ENCODE peak calls at places on chromosomes 13 and 19, in seven cellular contexts. J, U, Q, O, T, K and H are unnamed samples. For H3K36me3, the result is how much of the 10 kb centered on the place peaks cover.

GRCh38 chr13:109606404-109607028 is 179.9 kb downstream of the IRS2 start:
- DNase-seq in Q (no peak), T (no peak), U (no peak), K (no peak), O (peak), J (no peak), H (no peak)

GRCh38 chr13:60758637-60759036 is 361.6 kb downstream of the TDRD3 start:
- DNase-seq in J (no peak), O (no peak), U (no peak), Q (no peak), K (no peak), T (no peak), H (no peak)

GRCh38 chr13:77409412-77409811 is 82.5 kb upstream of the MYCBP2 start:
- DNase-seq in O (no peak), J (no peak), T (no peak), U (no peak), K (no peak), Q (no peak), H (no peak)

GRCh38 chr13:110713981-110714797 is 689 bp downstream of the ING1 start:
- DNase-seq in U (peak), T (peak), Q (peak), O (peak), K (peak), J (peak), H (peak)

GRCh38 chr19:55642153-55643002 is 1.1 kb upstream of the ZNF581 start:
- DNase-seq in Q (no peak), O (peak), J (no peak), K (no peak), U (peak), T (no peak), H (peak)

GRCh38 chr19:16496613-16496983 is 404 bp downstream of the C19orf44 start:
- DNase-seq in Q (peak), O (no peak), K (no peak), J (peak), U (peak), T (peak), H (no peak)

GRCh38 chr19:41957838-41958366 is 1.2 kb downstream of the RABAC1 start:
- DNase-seq in Q (peak), T (peak), O (peak), U (peak), K (peak), J (peak), H (peak)

GRCh38 chr13:48505597-48506091 is 27.2 kb downstream of the RCBTB2 start:
- DNase-seq in Q (peak), J (peak), T (peak), U (no peak), K (peak), O (peak), H (no peak)

GRCh38 chr19:10418281-10419199 is 1.8 kb upstream of the PDE4A start:
- DNase-seq in J (no peak), T (no peak), K (no peak), O (peak), U (no peak), Q (no peak), H (peak)

GRCh38 chr19:35306473-35307246 is 14.7 kb downstream of the MAG start:
- DNase-seq in K (no peak), Q (no peak), T (no peak), U (no peak), O (peak), J (no peak), H (no peak)

GRCh38 chr13:59038824-59039223 is 1124.9 kb downstream of the DIAPH3 start:
- DNase-seq in K (no peak), J (no peak), U (no peak), O (no peak), Q (no peak), T (peak), H (peak)

GRCh38 chr19:3656073-3656746 is 29.6 kb upstream of the CACTIN start:
- DNase-seq in Q (no peak), T (peak), O (no peak), J (no peak), U (no peak), K (no peak), H (no peak)

GRCh38 chr13:59842507-59842906 is 321.2 kb downstream of the DIAPH3 start:
- DNase-seq in O (no peak), U (no peak), Q (no peak), T (peak), K (no peak), J (no peak), H (no peak)

GRCh38 chr13:33057019-33057785 is 41.0 kb downstream of the KL start:
- DNase-seq in K (no peak), U (no peak), O (no peak), T (peak), Q (no peak), J (no peak), H (peak)

GRCh38 chr19:12478234-12478941 is 6.2 kb downstream of the ZNF709 start:
- DNase-seq in U (peak), K (no peak), J (no peak), T (no peak), Q (no peak), O (no peak), H (no peak)

GRCh38 chr13:106527806-106528205 is 7.7 kb downstream of the EFNB2 start:
- DNase-seq in O (no peak), K (no peak), U (no peak), J (no peak), Q (no peak), T (no peak), H (no peak)

GRCh38 chr13:65488606-65489005 is 1741.5 kb downstream of the PCDH9 start:
- DNase-seq in T (no peak), O (no peak), U (no peak), Q (no peak), K (no peak), J (no peak), H (no peak)

GRCh38 chr13:107834268-107834667 is 381.1 kb downstream of the LIG4 start:
- DNase-seq in J (no peak), T (peak), Q (no peak), U (no peak), K (no peak), O (no peak), H (no peak)

GRCh38 chr13:72304121-72304745 is 423.2 kb downstream of the MZT1 start:
- DNase-seq in O (no peak), T (no peak), J (no peak), Q (no peak), U (no peak), K (no peak), H (peak)

GRCh38 chr19:31330237-31330636 is 19.0 kb downstream of the TSHZ3 start:
- DNase-seq in U (no peak), K (no peak), Q (no peak), O (no peak), T (no peak), J (no peak), H (no peak)

GRCh38 chr13:73273737-73274136 is 214.9 kb downstream of the KLF5 start:
- DNase-seq in U (no peak), K (no peak), T (peak), J (no peak), O (no peak), Q (no peak), H (peak)

GRCh38 chr13:39561971-39562370 is 41.0 kb downstream of the LHFPL6 start:
- DNase-seq in U (no peak), Q (no peak), J (no peak), O (no peak), K (no peak), T (no peak), H (no peak)

GRCh38 chr19:10612515-10613119 is 12.7 kb upstream of the SLC44A2 start:
- DNase-seq in J (peak), U (peak), T (no peak), K (peak), Q (peak), O (no peak), H (no peak)

GRCh38 chr19:6766357-6767080 is 716 bp downstream of the SH2D3A start:
- DNase-seq in J (no peak), T (no peak), K (no peak), U (no peak), Q (no peak), O (no peak), H (no peak)

GRCh38 chr13:75359266-75359665 is 122.7 kb downstream of the TBC1D4 start:
- DNase-seq in Q (no peak), J (no peak), U (no peak), T (peak), O (no peak), K (no peak), H (peak)

GRCh38 chr13:101751488-101751887 is 299.0 kb downstream of the ITGBL1 start:
- DNase-seq in K (no peak), O (no peak), Q (no peak), J (no peak), U (no peak), T (peak), H (peak)

GRCh38 chr19:28168557-28168956 is 1044.4 kb downstream of the UQCRFS1 start:
- DNase-seq in O (no peak), Q (no peak), U (no peak), J (no peak), K (no peak), T (no peak), H (no peak)

GRCh38 chr13:49760555-49760954 is 31.9 kb downstream of the KPNA3 start:
- DNase-seq in T (no peak), Q (no peak), K (no peak), J (no peak), U (no peak), O (no peak), H (no peak)

GRCh38 chr19:3986260-3987041 is 1.2 kb upstream of the EEF2 start:
- DNase-seq in K (peak), Q (peak), U (peak), O (peak), J (no peak), T (peak), H (peak)

GRCh38 chr13:94825507-94825906 is 113.2 kb upstream of the SOX21 start:
- DNase-seq in T (no peak), Q (peak), U (peak), J (peak), O (no peak), K (peak), H (peak)

GRCh38 chr19:10762656-10763055 is 44.8 kb downstream of the DNM2 start:
- DNase-seq in O (peak), K (no peak), U (peak), T (no peak), J (no peak), Q (peak), H (no peak)

GRCh38 chr19:49624967-49625910 is 14.7 kb downstream of the RRAS start:
- DNase-seq in J (no peak), Q (no peak), U (no peak), T (no peak), K (no peak), O (no peak), H (no peak)
- H3K36me3 ChIP-seq in J (under half), Q (under half), U (under half), T (under half), K (under half), O (half or more), H (under half)

DNA sequence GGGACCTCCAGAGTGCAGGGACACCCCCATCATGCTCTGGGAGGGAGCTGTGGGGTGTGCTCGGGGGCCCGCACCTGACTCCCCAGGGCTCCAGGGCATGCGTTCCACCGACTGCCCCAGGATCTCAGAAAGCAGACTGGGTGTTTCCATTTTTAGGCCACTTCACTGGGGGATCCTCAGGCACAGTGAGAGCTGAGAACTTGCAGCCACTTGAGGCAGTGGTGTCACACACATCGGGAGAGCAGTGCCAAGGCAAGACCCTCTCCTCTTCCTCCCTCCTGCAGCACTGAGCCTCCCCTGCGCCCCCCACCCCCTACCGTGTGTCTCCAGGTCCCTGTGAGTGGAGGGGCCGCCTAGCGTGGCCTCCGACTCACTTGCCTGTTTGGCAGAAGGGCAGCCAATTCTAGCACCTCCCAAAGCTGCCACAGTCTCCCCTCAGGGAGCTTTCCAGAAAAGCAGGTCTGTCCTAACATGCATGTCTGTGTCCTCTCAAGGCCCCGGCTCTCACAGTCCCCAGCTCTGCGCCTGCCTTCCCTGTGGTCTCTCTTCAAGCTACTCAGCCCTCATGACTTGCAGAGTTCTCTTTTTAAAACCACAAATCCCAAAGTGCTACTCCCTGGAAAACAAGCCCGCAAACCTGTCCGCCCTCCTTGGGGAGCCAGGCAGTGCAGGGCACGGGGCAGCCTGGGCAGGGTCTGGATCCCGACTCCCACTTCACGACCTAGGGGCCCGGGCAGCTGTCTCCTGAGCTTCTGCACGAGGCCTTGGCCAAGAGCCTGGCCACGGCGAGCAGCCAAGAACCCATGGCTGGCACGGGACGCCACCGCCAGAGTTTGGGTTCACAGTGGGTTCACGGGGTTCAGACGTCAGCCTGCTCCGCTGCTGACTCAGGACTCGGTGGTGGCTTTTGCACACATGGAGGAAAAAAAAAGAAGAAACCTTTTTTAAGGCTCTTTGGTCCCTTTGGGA is 94.1 kb downstream of the STK24 start:
- DNase-seq in T (peak), U (peak), O (no peak), K (peak), J (peak), Q (peak), H (peak)
- TF ChIP-seq CTCF in T (peak), U (no peak), O (peak), K (no peak), J (no peak), Q (no peak), H (peak)

GRCh38 chr19:18850560-18851375 is 19.0 kb downstream of the UPF1 start:
- DNase-seq in J (no peak), Q (no peak), T (no peak), O (no peak), U (no peak), K (no peak), H (no peak)

GRCh38 chr19:18847516-18848463 is 16.0 kb downstream of the UPF1 start:
- DNase-seq in J (no peak), U (no peak), Q (no peak), K (peak), T (no peak), O (no peak), H (no peak)

GRCh38 chr19:18846862-18847515 is 15.2 kb downstream of the UPF1 start:
- DNase-seq in Q (peak), J (peak), T (peak), K (peak), U (peak), O (peak), H (peak)

GRCh38 chr19:18849838-18850400 is 18.2 kb downstream of the UPF1 start:
- DNase-seq in K (no peak), O (no peak), Q (no peak), U (no peak), J (no peak), T (no peak), H (no peak)

DNA sequence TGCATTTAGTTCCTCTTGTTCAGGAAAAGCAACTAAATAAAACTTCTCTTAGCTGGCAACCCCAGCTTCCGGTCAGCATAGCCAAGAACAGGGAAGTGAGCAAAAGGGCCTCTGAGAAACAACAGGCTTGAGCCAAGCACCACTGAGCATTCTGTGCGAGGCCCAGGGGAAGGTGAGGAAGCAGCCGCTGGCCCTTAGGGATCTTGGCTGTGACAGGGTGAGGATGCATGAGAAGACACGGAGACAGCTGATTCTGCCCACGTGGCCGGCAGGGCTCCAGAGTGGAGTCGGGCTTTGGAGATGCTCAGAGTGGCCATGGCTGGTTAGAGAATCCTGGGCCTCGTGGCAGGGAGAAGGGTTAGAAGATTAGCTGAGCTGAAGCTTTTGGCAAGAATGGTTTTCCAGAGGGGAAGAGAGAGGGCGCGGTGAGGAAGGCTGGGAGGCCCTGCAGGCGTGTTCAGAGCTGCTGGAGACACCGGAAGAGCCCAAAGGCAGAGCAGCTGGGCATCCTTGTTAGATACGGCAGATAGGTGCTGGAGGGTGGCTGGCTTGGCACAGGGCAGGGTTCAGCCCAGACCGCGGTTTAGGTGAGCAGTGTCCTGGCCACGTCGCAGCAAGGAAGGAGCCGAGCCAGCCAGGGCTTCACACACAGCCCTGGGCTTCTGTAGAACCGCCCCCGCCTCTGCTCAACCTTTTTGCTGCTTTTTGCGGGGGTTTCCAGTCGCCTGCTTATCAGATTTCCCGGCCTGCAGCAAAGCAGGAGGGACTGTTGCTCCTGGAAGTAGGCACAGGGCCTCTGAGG is 17.3 kb downstream of the UPF1 start:
- DNase-seq in J (peak), Q (peak), U (peak), O (no peak), K (peak), T (peak), H (no peak)
- H3K27ac ChIP-seq in J (peak), Q (peak), U (peak), O (no peak), K (peak), T (peak), H (peak)

DNA sequence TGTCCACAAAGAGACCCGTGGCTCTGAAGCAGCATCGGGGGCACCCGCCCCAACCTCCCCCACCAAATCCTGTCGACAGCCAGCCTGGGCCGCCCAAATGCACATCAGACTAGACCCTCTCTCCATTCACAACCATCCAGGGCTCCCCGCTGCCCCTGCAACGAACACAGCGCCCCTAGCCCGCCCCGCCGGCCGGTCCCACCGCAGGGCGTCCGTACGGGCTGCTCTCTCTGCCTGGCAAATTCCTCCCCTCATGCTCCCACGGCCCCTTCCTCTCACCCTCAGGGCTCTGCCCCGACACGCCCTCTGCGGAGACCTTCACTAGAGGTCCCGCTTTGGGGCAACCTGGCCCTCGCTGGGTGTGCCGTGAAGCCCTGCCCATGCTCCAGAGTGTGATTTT is 7.1 kb downstream of the TCF3 start:
- DNase-seq in U (no peak), Q (no peak), K (no peak), J (no peak), O (no peak), T (no peak), H (no peak)
- H3K36me3 ChIP-seq in U (under half), Q (under half), K (under half), J (under half), O (half or more), T (half or more), H (under half)

GRCh38 chr19:43662487-43662886 is 7.5 kb downstream of the PLAUR start:
- DNase-seq in J (no peak), O (no peak), U (no peak), T (no peak), Q (no peak), K (no peak), H (peak)
- TF ChIP-seq CTCF in J (no peak), O (peak), U (no peak), T (peak), Q (no peak), K (no peak), H (peak)

GRCh38 chr19:48025480-48025879 is 18.4 kb downstream of the CABP5 start:
- DNase-seq in Q (no peak), T (no peak), K (no peak), U (no peak), O (no peak), J (no peak), H (no peak)
- H3K27ac ChIP-seq in Q (no peak), T (no peak), K (no peak), U (no peak), O (no peak), J (no peak), H (no peak)

DNA sequence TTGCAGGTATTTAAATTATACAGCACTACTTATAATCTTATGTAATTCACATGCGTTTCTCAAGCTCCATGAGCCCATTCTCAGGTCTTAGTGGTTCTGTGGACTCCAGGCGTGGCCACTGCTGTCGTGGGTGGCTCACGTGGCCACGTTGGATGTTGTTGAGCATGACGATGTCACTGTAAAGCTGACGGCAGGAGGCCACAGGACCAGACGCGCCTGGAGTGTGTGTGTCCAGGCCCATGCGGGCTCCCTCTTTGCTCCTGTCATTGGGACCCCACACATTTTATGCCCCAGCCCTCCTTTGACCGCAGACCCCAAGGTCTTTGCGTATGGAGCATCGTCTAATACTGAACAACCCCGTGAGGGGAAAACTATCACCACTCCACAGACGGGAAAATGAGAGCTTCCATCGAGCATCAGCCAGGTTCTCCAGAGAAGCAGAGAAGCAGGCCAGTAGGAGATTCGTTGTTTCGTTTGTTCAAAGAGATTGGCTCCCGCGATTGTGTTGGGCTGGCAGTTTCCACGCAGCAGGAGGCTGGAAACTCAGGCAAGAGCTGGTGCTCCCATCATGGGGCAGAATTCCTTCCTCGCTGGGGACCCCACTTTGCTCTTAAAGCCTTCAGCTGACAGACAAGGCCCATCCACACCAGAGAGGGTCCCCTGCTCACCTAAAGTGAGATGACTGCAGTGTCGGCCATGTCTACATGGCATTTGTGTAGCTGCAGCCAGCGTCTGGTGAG is 129.3 kb upstream of the SPACA7 start:
- DNase-seq in Q (no peak), U (peak), J (no peak), T (no peak), O (no peak), K (no peak), H (no peak)
- H3K36me3 ChIP-seq in Q (under half), U (under half), J (under half), T (under half), O (under half), K (under half), H (under half)